ENCODE peak calls at places on chromosomes 12 and 14, in seven cellular contexts. J is endodermal cell, Z is brain pericyte, I is ACHN, R is HEK293T, Y is HTR-8/SVneo, N is AG08396. C is an unnamed sample.

GRCh38 chr14:56686416-56686815 is 106.8 kb downstream of the TMEM260 start:
- DNase-seq in J (peak), Z (no peak), I (no peak), R (no peak), Y (no peak), N (no peak), C (no peak)

GRCh38 chr14:99570542-99571302 is 33.3 kb downstream of the CCDC85C start:
- DNase-seq in J (peak), Z (no peak), I (no peak), R (no peak), Y (no peak), N (no peak), C (no peak)

GRCh38 chr14:102027951-102028350 is 58.9 kb downstream of the HSP90AA1 start:
- DNase-seq in J (no peak), Z (no peak), I (no peak), R (no peak), Y (no peak), N (no peak), C (no peak)

GRCh38 chr12:27332407-27333310 is at the start of gene BMAL2:
- DNase-seq in J (peak), Z (no peak), I (peak), R (peak), Y (peak), N (peak), C (peak)

GRCh38 chr14:89226789-89227489 is 190.1 kb downstream of the FOXN3 start:
- DNase-seq in J (no peak), Z (no peak), I (no peak), R (no peak), Y (no peak), N (no peak), C (no peak)

GRCh38 chr12:53070901-53071492 is 8.2 kb downstream of the SPRYD3 start:
- DNase-seq in J (peak), Z (no peak), I (no peak), R (no peak), Y (no peak), N (no peak), C (no peak)

GRCh38 chr14:50425105-50425504 is 28.4 kb upstream of the CDKL1 start:
- DNase-seq in J (no peak), Z (no peak), I (no peak), R (no peak), Y (no peak), N (no peak), C (no peak)

GRCh38 chr12:76611533-76611932 is 52.0 kb upstream of the OSBPL8 start:
- DNase-seq in J (no peak), Z (no peak), I (no peak), R (no peak), Y (peak), N (peak), C (peak)

GRCh38 chr14:62428429-62429203 is 616.6 kb downstream of the KCNH5 start:
- DNase-seq in J (no peak), Z (no peak), I (no peak), R (no peak), Y (peak), N (no peak), C (peak)

GRCh38 chr12:57016348-57016747 is at the start of gene TAC3:
- DNase-seq in J (peak), Z (no peak), I (no peak), R (no peak), Y (no peak), N (no peak), C (no peak)

GRCh38 chr12:33111850-33112249 is 215.3 kb upstream of the PKP2 start:
- DNase-seq in J (peak), Z (no peak), I (no peak), R (no peak), Y (no peak), N (no peak), C (no peak)

GRCh38 chr12:68521848-68522502 is 88.7 kb upstream of the RAP1B start:
- DNase-seq in J (no peak), Z (no peak), I (no peak), R (no peak), Y (no peak), N (no peak), C (peak)

GRCh38 chr14:45044638-45045037 is 39.3 kb upstream of the PRPF39 start:
- DNase-seq in J (no peak), Z (no peak), I (no peak), R (no peak), Y (no peak), N (no peak), C (no peak)

GRCh38 chr14:54516709-54517108 is 7.0 kb downstream of the CGRRF1 start:
- DNase-seq in J (no peak), Z (no peak), I (no peak), R (no peak), Y (no peak), N (no peak), C (no peak)

GRCh38 chr14:71538949-71539659 is 393.1 kb upstream of the RGS6 start:
- DNase-seq in J (no peak), Z (no peak), I (no peak), R (no peak), Y (no peak), N (no peak), C (no peak)

GRCh38 chr12:45660330-45660729 is 69.2 kb upstream of the ARID2 start:
- DNase-seq in J (no peak), Z (no peak), I (peak), R (no peak), Y (peak), N (peak), C (peak)

GRCh38 chr12:74401966-74402365 is 135.7 kb upstream of the ATXN7L3B start:
- DNase-seq in J (no peak), Z (no peak), I (no peak), R (no peak), Y (no peak), N (no peak), C (no peak)

GRCh38 chr12:29309320-29309902 is 71.6 kb downstream of the ERGIC2 start:
- DNase-seq in J (no peak), Z (no peak), I (peak), R (no peak), Y (no peak), N (peak), C (peak)

GRCh38 chr14:79596531-79596930 is 614.8 kb downstream of the DIO2 start:
- DNase-seq in J (no peak), Z (no peak), I (peak), R (no peak), Y (no peak), N (peak), C (peak)

GRCh38 chr12:71760471-71760870 is 5.8 kb downstream of the RAB21 start:
- DNase-seq in J (no peak), Z (no peak), I (no peak), R (no peak), Y (no peak), N (no peak), C (no peak)

GRCh38 chr14:75088566-75089373 is 19.3 kb downstream of the ZC2HC1C start:
- DNase-seq in J (peak), Z (no peak), I (peak), R (peak), Y (peak), N (peak), C (peak)

GRCh38 chr12:16950041-16950677 is 344.2 kb upstream of the LMO3 start:
- DNase-seq in J (peak), Z (no peak), I (no peak), R (no peak), Y (no peak), N (no peak), C (no peak)

GRCh38 chr12:112978163-112979081 is at the start of gene OAS2:
- DNase-seq in J (peak), Z (no peak), I (peak), R (no peak), Y (no peak), N (peak), C (peak)

GRCh38 chr12:79547044-79547734 is 143.6 kb downstream of the PAWR start:
- DNase-seq in J (peak), Z (no peak), I (peak), R (no peak), Y (peak), N (peak), C (peak)

C was measured in M059J.